ENCODE peak calls at places on chromosome 3, in five cellular contexts. G, I, C, W and N are unnamed samples.

GRCh38 chr3:46923559-46924350 is 46.2 kb downstream of the PTH1R start:
- DNase-seq in G (peak), I (no peak), C (peak), W (peak), N (no peak)

GRCh38 chr3:17157713-17158112 is 273.0 kb downstream of the PLCL2 start:
- DNase-seq in G (peak), I (no peak), C (no peak), W (no peak), N (no peak)

GRCh38 chr3:39000008-39000450 is 51.7 kb downstream of the SCN11A start:
- DNase-seq in G (peak), I (peak), C (peak), W (peak), N (peak)

GRCh38 chr3:131794766-131795381 is 239.9 kb downstream of the CPNE4 start:
- DNase-seq in G (peak), I (peak), C (peak), W (peak), N (peak)

GRCh38 chr3:194855025-194855391 is 169.3 kb downstream of the FAM43A start:
- DNase-seq in G (no peak), I (no peak), C (no peak), W (no peak), N (no peak)

GRCh38 chr3:155608237-155608636 is 136.6 kb downstream of the PLCH1 start:
- DNase-seq in G (no peak), I (no peak), C (no peak), W (no peak), N (no peak)

GRCh38 chr3:52280046-52280445 is 1.6 kb upstream of the WDR82 start:
- DNase-seq in G (peak), I (no peak), C (peak), W (no peak), N (no peak)

GRCh38 chr3:123084192-123084591 is 17.4 kb downstream of the PDIA5 start:
- DNase-seq in G (no peak), I (no peak), C (no peak), W (no peak), N (no peak)

GRCh38 chr3:150761831-150762661 is 923 bp downstream of the SIAH2 start:
- DNase-seq in G (peak), I (no peak), C (peak), W (peak), N (peak)

GRCh38 chr3:127405791-127406190 is 117.9 kb upstream of the PRR20G start:
- DNase-seq in G (no peak), I (no peak), C (no peak), W (no peak), N (no peak)

GRCh38 chr3:137845161-137845560 is 81.0 kb downstream of the SOX14 start:
- DNase-seq in G (no peak), I (no peak), C (no peak), W (no peak), N (no peak)

GRCh38 chr3:127044996-127045395 is 62.1 kb downstream of the PLXNA1 start:
- DNase-seq in G (no peak), I (no peak), C (no peak), W (no peak), N (peak)

GRCh38 chr3:172592898-172593669 is 69.9 kb upstream of the TNFSF10 start:
- DNase-seq in G (no peak), I (no peak), C (no peak), W (no peak), N (no peak)

GRCh38 chr3:57770121-57770828 is 14.2 kb downstream of the SLMAP start:
- DNase-seq in G (no peak), I (no peak), C (no peak), W (no peak), N (no peak)

GRCh38 chr3:123700791-123701712 is 116.2 kb upstream of the HACD2 start:
- DNase-seq in G (no peak), I (no peak), C (no peak), W (no peak), N (no peak)

GRCh38 chr3:187403768-187404270 is 35.6 kb downstream of the RTP4 start:
- DNase-seq in G (peak), I (no peak), C (no peak), W (no peak), N (no peak)

GRCh38 chr3:9902372-9903237 is at the start of gene IL17RE:
- DNase-seq in G (no peak), I (no peak), C (peak), W (peak), N (no peak)

GRCh38 chr3:129558076-129558771 is 15.2 kb downstream of the H1-8 start:
- DNase-seq in G (no peak), I (no peak), C (no peak), W (no peak), N (no peak)

GRCh38 chr3:70556056-70556455 is 243.6 kb upstream of the MDFIC2 start:
- DNase-seq in G (no peak), I (no peak), C (no peak), W (no peak), N (no peak)

GRCh38 chr3:114498779-114499370 is 205.0 kb downstream of the TIGIT start:
- DNase-seq in G (peak), I (no peak), C (no peak), W (no peak), N (no peak)

GRCh38 chr3:188546835-188547670 is 393.1 kb downstream of the LPP start:
- DNase-seq in G (peak), I (no peak), C (no peak), W (no peak), N (no peak)

GRCh38 chr3:153285982-153286381 is 124.0 kb downstream of the RAP2B start:
- DNase-seq in G (no peak), I (no peak), C (no peak), W (no peak), N (no peak)

GRCh38 chr3:185995352-185995751 is 57.5 kb upstream of the TRA2B start:
- DNase-seq in G (peak), I (no peak), C (no peak), W (no peak), N (no peak)

GRCh38 chr3:136818851-136819783 is at the start of gene SLC35G2:
- DNase-seq in G (peak), I (no peak), C (no peak), W (peak), N (peak)

GRCh38 chr3:185764168-185764988 is 60.5 kb downstream of the IGF2BP2 start:
- DNase-seq in G (peak), I (peak), C (no peak), W (no peak), N (no peak)

GRCh38 chr3:25910997-25911396 is 121.1 kb downstream of the OXSM start:
- DNase-seq in G (no peak), I (no peak), C (peak), W (peak), N (no peak)

GRCh38 chr3:157368171-157368570 is 68.5 kb upstream of the PTX3 start:
- DNase-seq in G (no peak), I (no peak), C (no peak), W (no peak), N (no peak)

GRCh38 chr3:51718547-51719412 is 11.9 kb downstream of the GRM2 start:
- DNase-seq in G (peak), I (peak), C (peak), W (peak), N (peak)

GRCh38 chr3:173411288-173412064 is 13.9 kb downstream of the NLGN1 start:
- DNase-seq in G (peak), I (no peak), C (no peak), W (no peak), N (no peak)

GRCh38 chr3:11672396-11672795 is 28.7 kb upstream of the VGLL4 start:
- DNase-seq in G (no peak), I (no peak), C (no peak), W (no peak), N (no peak)

GRCh38 chr3:100682854-100683760 is 26.2 kb upstream of the TFG start:
- DNase-seq in G (no peak), I (no peak), C (no peak), W (no peak), N (no peak)

GRCh38 chr3:127679534-127680145 is 6.9 kb downstream of the ABTB1 start:
- DNase-seq in G (no peak), I (no peak), C (no peak), W (no peak), N (no peak)

GRCh38 chr3:165855581-165855980 is 18.4 kb upstream of the BCHE start:
- DNase-seq in G (no peak), I (no peak), C (no peak), W (no peak), N (no peak)

GRCh38 chr3:113183748-113184661 is 27.4 kb upstream of the BOC start:
- DNase-seq in G (no peak), I (no peak), C (no peak), W (no peak), N (no peak)

GRCh38 chr3:100709840-100710235 is 544 bp downstream of the TFG start:
- DNase-seq in G (peak), I (peak), C (peak), W (no peak), N (peak)